ENCODE peak calls at places on chromosome 1, in four cellular contexts. B, Q, O and I are unnamed samples.

GRCh38 chr1:12435639-12436344 is 182.2 kb downstream of the DHRS3 start:
- DNase-seq in B (no peak), Q (peak; percentile 92), O (no peak), I (peak; percentile 26)

GRCh38 chr1:199931666-199932377 is 95.7 kb upstream of the NR5A2 start:
- DNase-seq in B (no peak), Q (no peak), O (no peak), I (no peak)

GRCh38 chr1:237074371-237075117 is 32.6 kb downstream of the RYR2 start:
- DNase-seq in B (no peak), Q (no peak), O (no peak), I (no peak)

GRCh38 chr1:34907487-34908090 is 21.9 kb downstream of the DLGAP3 start:
- DNase-seq in B (no peak), Q (no peak), O (no peak), I (no peak)

GRCh38 chr1:244680667-244681066 is 27.7 kb downstream of the DESI2 start:
- DNase-seq in B (no peak), Q (no peak), O (no peak), I (no peak)

GRCh38 chr1:157236072-157236471 is 97.9 kb upstream of the ETV3 start:
- DNase-seq in B (no peak), Q (no peak), O (no peak), I (no peak)

GRCh38 chr1:180680558-180681144 is 48.8 kb downstream of the XPR1 start:
- DNase-seq in B (peak; percentile 33), Q (no peak), O (no peak), I (no peak)

GRCh38 chr1:206967096-206967851 is 3.0 kb downstream of the FCAMR start:
- DNase-seq in B (no peak), Q (no peak), O (no peak), I (no peak)

GRCh38 chr1:6651889-6652288 is 27.2 kb downstream of the THAP3 start:
- DNase-seq in B (no peak), Q (no peak), O (no peak), I (no peak)

GRCh38 chr1:230584660-230585059 is 57.6 kb upstream of the COG2 start:
- DNase-seq in B (no peak), Q (no peak), O (no peak), I (no peak)

GRCh38 chr1:235160965-235161684 is at the start of gene RBM34:
- DNase-seq in B (peak; percentile 86), Q (peak; percentile 92), O (peak; percentile 96), I (peak; percentile 94)

GRCh38 chr1:12202577-12202976 is 27.3 kb upstream of the VPS13D start:
- DNase-seq in B (no peak), Q (no peak), O (no peak), I (no peak)

DNA sequence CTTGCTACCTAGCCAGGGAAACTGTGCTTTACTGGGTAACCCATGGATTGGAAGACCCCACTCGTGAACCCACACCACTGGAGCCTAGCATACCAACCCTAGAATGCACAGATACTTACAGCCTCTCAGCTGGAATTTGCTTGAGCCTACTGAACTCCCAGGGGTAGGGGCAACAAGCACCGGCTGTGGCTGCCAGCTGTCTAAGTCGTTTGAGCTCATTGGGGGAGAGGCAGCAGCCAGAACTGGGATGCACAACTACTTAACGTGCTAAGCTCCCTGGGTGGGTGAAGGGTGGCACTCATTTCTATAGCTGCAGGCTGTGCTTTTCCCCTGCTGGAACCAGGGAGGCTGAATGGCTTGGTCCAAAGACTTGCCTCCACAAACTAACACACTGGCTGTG is 212.4 kb downstream of the ZNF648 start:
- DNase-seq in B (no peak), Q (no peak), O (no peak), I (no peak)
- TF ChIP-seq CTCF in B (no peak), Q (no peak), O (no peak), I (no peak)

GRCh38 chr1:106268070-106268469 is 788.4 kb upstream of the PRMT6 start:
- DNase-seq in B (no peak), Q (no peak), O (peak; percentile 37), I (no peak)
- TF ChIP-seq CTCF in B (no peak), Q (no peak), O (peak; percentile 43), I (no peak)

GRCh38 chr1:147647796-147648633 is 22.3 kb downstream of the ACP6 start:
- DNase-seq in B (no peak), Q (no peak), O (no peak), I (no peak)
- TF ChIP-seq CTCF in B (peak; percentile 19), Q (no peak), O (no peak), I (no peak)

DNA sequence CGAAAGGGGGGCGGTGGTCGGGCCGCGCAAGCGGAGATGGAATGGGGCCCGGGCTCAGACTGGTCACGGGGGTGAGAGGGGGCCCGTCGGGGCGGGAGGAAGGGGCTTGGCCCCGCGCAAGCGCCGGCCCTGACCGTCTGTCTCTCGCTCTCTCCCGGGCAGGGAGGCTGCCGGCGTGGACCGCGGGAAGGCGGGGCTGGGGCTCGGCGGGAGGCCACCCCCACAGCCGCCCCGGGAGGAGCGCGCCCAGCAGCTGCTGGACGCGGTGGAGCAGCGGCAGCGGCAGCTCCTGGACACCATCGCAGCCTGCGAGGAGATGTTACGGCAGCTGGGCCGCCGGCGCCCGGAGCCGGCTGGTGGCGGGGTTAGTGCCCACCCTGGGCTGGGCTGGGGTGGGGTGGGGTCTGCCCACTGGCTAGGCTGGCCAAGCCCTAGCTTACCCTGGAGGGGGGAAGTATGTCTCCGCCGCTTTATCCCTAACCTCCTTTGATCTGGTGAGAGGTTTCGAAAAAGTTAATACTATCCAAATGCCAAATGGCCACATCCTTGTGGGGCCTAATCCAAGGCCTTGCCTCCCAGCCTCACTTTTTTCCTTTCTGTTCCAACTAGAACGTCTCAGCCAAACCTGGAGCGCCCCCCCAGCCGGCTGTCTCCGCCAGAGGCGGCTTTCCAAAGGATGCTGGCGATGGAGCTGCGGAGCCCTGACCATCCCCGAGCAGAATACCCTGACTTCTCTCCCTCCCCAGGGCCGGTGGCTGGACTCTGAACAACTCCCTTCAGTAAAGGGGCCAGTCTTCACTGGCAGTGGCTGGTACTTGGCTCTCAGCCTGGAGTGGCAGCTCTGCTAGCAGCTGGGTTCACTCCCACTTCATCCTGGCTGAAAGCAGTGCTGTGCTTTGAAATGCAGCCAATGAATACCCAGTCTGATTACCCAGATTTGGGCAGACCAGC is 636 bp upstream of the YRDC start:
- DNase-seq in B (peak; percentile 70), Q (peak; percentile 63), O (peak; percentile 90), I (peak; percentile 88)
- TF ChIP-seq CTCF in B (peak; percentile 28), Q (no peak), O (no peak), I (no peak)

GRCh38 chr1:8321612-8322011 is 3.7 kb downstream of the SLC45A1 start:
- DNase-seq in B (no peak), Q (no peak), O (no peak), I (no peak)

GRCh38 chr1:8318436-8318835 is 522 bp downstream of the SLC45A1 start:
- DNase-seq in B (no peak), Q (no peak), O (no peak), I (no peak)

GRCh38 chr1:8314346-8315280 is 3.3 kb upstream of the SLC45A1 start:
- DNase-seq in B (peak; percentile 65), Q (no peak), O (peak; percentile 91), I (peak; percentile 80)

GRCh38 chr1:8315573-8316475 is 2.1 kb upstream of the SLC45A1 start:
- DNase-seq in B (no peak), Q (no peak), O (peak; percentile 47), I (no peak)

GRCh38 chr1:8317647-8318360 is at the start of gene SLC45A1:
- DNase-seq in B (peak; percentile 19), Q (no peak), O (peak; percentile 78), I (peak; percentile 91)
- TF ChIP-seq CTCF in B (no peak), Q (no peak), O (no peak), I (no peak)

DNA sequence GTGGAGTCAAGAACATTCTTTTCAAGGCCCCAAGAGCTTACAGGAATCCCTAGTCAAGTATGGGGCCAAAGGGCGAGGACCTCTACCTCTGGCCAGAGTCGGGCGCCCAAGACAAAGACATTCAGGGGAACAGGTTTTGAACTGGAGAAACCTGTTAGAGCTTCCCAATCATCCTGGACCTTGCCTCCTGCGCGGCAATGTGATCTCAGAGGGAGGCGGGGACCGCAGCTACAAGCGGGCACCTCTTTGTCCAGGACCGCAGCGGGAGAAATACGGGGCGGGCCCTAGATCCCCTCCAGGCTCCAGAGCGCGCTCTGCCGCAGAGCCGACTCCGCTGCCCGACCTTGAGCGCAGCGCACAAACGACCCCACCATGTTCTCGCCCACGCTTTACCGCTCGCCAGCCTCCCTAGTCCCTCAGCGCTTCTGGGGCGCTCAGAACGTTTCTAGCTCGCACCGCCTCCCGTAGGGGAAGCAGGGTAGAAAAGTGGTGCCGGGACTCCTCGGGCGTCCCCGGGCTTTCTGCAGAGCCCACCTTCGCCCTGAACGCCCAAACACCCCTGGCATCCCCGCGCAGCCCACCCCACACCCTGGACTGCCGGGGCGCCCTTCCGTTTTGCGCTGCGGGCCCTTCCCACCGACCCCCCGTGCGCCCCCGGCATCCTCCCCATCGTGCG is 28.1 kb downstream of the RABIF start:
- DNase-seq in B (peak; percentile 9), Q (no peak), O (peak; percentile 91), I (peak; percentile 64)
- TF ChIP-seq CTCF in B (no peak), Q (no peak), O (no peak), I (no peak)

GRCh38 chr1:50739125-50739524 is 220.9 kb downstream of the FAF1 start:
- DNase-seq in B (no peak), Q (no peak), O (no peak), I (no peak)

GRCh38 chr1:50735443-50735842 is 224.6 kb downstream of the FAF1 start:
- DNase-seq in B (peak; percentile 26), Q (no peak), O (peak; percentile 25), I (peak; percentile 35)
- TF ChIP-seq CTCF in B (peak; percentile 86), Q (peak; percentile 36), O (peak; percentile 59), I (no peak)

GRCh38 chr1:220462756-220463155 is 65.2 kb upstream of the MARK1 start:
- DNase-seq in B (no peak), Q (no peak), O (peak; percentile 46), I (no peak)
- TF ChIP-seq CTCF in B (no peak), Q (no peak), O (peak; percentile 19), I (no peak)

DNA sequence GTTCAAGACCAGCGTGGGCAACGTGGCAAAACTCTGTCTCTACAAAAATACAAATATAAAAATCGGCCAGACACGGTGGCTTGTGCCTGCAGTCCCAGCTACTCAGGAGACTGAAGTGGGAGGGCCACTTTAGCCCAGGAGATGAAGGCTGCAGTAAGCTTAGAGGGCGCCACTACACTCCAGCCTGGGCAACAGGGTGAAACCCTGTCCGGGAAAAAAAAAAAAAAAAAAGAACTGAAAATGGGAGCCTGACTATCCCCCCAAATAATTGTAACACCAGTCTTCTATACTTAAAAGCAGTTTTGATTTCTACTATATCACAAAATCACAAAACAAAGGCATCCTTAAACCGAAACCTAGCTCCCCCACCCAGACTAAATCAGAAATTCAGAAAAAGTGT is 60.3 kb downstream of the CDC42BPA start:
- DNase-seq in B (no peak), Q (no peak), O (no peak), I (no peak)
- TF ChIP-seq CTCF in B (no peak), Q (no peak), O (no peak), I (no peak)

DNA sequence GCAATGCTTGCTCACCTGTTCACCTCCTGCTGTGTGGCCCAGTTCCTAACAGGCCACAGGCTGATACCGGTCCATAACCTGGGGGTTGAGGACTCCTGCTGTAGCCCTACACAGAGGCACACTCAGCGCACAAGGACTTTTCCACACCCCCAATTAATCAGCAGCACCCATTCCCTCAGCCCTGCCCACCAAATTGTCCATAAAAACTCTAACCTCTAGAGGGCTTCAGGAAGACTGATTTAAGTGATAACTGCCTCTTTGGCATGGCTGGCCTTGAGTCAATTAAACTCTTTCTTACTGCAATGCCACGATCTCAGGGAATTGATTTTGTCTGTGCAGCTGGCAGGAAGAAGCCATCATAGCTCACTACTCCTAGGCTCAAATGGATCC is 71.3 kb upstream of the MUTYH start:
- DNase-seq in B (no peak), Q (no peak), O (no peak), I (no peak)
- TF ChIP-seq CTCF in B (no peak), Q (no peak), O (no peak), I (no peak)